ENCODE peak calls at places on chromosomes 16 and 17, in six cellular contexts. Q, J, A, R, G and E are unnamed samples.

GRCh38 chr16:85490971-85491771 is 122.0 kb upstream of the GSE1 start:
- DNase-seq in Q (no peak), J (peak; percentile 40), A (no peak), R (no peak), G (no peak), E (peak; percentile 34)

GRCh38 chr17:63445571-63446217 is 412 bp downstream of the CYB561 start:
- DNase-seq in Q (no peak), J (peak; percentile 61), A (no peak), R (no peak), G (peak; percentile 83), E (peak; percentile 66)

GRCh38 chr16:79628501-79628975 is 28.0 kb upstream of the MAF start:
- DNase-seq in Q (no peak), J (peak; percentile 67), A (no peak), R (no peak), G (no peak), E (peak; percentile 25)

GRCh38 chr17:50690887-50691549 is 16.7 kb downstream of the ANKRD40 start:
- DNase-seq in Q (no peak), J (no peak), A (no peak), R (no peak), G (no peak), E (no peak)

GRCh38 chr17:45092932-45093430 is 31.9 kb downstream of the NMT1 start:
- DNase-seq in Q (no peak), J (no peak), A (peak; percentile 96), R (peak; percentile 98), G (no peak), E (no peak)

GRCh38 chr17:45867171-45867570 is 22.5 kb downstream of the SPPL2C start:
- DNase-seq in Q (no peak), J (no peak), A (peak; percentile 51), R (no peak), G (no peak), E (no peak)

GRCh38 chr16:25192096-25192495 is 24.7 kb upstream of the AQP8 start:
- DNase-seq in Q (no peak), J (no peak), A (no peak), R (peak; percentile 48), G (no peak), E (no peak)

GRCh38 chr17:34556951-34557350 is 22.4 kb upstream of the TMEM132E start:
- DNase-seq in Q (no peak), J (no peak), A (no peak), R (no peak), G (peak; percentile 15), E (no peak)

GRCh38 chr17:49444384-49444783 is 29.7 kb upstream of the PHB1 start:
- DNase-seq in Q (no peak), J (no peak), A (no peak), R (no peak), G (no peak), E (no peak)

GRCh38 chr17:45895304-45895968 is 1.1 kb downstream of the MAPT start:
- DNase-seq in Q (peak; percentile 97), J (no peak), A (peak; percentile 41), R (no peak), G (peak; percentile 73), E (peak; percentile 35)

GRCh38 chr16:14097182-14097951 is 26.2 kb downstream of the MRTFB start:
- DNase-seq in Q (peak; percentile 35), J (no peak), A (no peak), R (peak; percentile 8), G (no peak), E (no peak)

GRCh38 chr17:40068129-40068581 is 5.4 kb downstream of the THRA start:
- DNase-seq in Q (no peak), J (no peak), A (no peak), R (no peak), G (no peak), E (no peak)

GRCh38 chr16:85860413-85861094 is 38.4 kb upstream of the IRF8 start:
- DNase-seq in Q (no peak), J (no peak), A (no peak), R (no peak), G (no peak), E (no peak)

GRCh38 chr16:71781741-71782140 is 26.9 kb downstream of the AP1G1 start:
- DNase-seq in Q (no peak), J (no peak), A (no peak), R (peak; percentile 21), G (no peak), E (no peak)

GRCh38 chr17:40287494-40288369 is at the start of gene CDC6:
- DNase-seq in Q (peak; percentile 100), J (peak; percentile 98), A (peak; percentile 99), R (peak; percentile 99), G (peak; percentile 98), E (peak; percentile 98)

GRCh38 chr17:72421128-72422092 is 300.6 kb downstream of the SOX9 start:
- DNase-seq in Q (peak; percentile 70), J (peak; percentile 46), A (no peak), R (peak; percentile 98), G (peak; percentile 12), E (peak; percentile 82)